ENCODE peak calls at places on chromosomes 3 and 15, in six cellular contexts. G is left lung, J is IMR-90, P is ovary, M is tibial nerve, D is lung. Z is an unnamed sample.
A peak's percentile ranks its signal among the peaks of the same experiment; 100 is the strongest.

GRCh38 chr3:42387802-42388651 is 22.4 kb downstream of the LYZL4 start:
- DNase-seq in D (no peak), M (no peak), G (no peak), P (no peak), J (no peak), Z (no peak)

GRCh38 chr3:107063351-107063750 is 313.9 kb upstream of the CCDC54 start:
- DNase-seq in J (peak; percentile 22), D (no peak), M (no peak), P (no peak), G (no peak), Z (no peak)

GRCh38 chr3:170961616-170962400 is 53.4 kb upstream of the EIF5A2 start:
- DNase-seq in D (no peak), M (peak; percentile 42), G (no peak), P (no peak), J (peak; percentile 54), Z (no peak)

GRCh38 chr15:74907277-74907870 is 723 bp upstream of the FAM219B start:
- DNase-seq in D (no peak), J (no peak), M (no peak), G (no peak), P (no peak), Z (peak; percentile 43)

GRCh38 chr3:16464499-16465150 is 48.9 kb downstream of the RFTN1 start:
- DNase-seq in M (no peak), D (no peak), P (no peak), J (peak; percentile 29), G (no peak), Z (no peak)

GRCh38 chr3:45194791-45195190 is 31.3 kb downstream of the TMEM158 start:
- DNase-seq in G (no peak), P (no peak), M (no peak), J (no peak), D (no peak), Z (no peak)

GRCh38 chr3:188720636-188721035 is 451.1 kb upstream of the TPRG1 start:
- DNase-seq in J (peak; percentile 44), G (no peak), D (no peak), P (no peak), M (no peak), Z (no peak)

GRCh38 chr15:29088666-29089065 is 181.0 kb downstream of the NSMCE3 start:
- DNase-seq in J (no peak), P (no peak), M (no peak), D (no peak), G (no peak), Z (no peak)

GRCh38 chr3:172467170-172467824 is 19.0 kb upstream of the GHSR start:
- DNase-seq in P (no peak), D (no peak), J (peak; percentile 66), G (no peak), M (no peak), Z (no peak)

GRCh38 chr15:52682776-52683175 is 3.6 kb upstream of the ATOSA start:
- DNase-seq in M (no peak), P (no peak), D (no peak), J (no peak), G (no peak), Z (no peak)

GRCh38 chr3:43289401-43289800 is 3.1 kb downstream of the SNRK start:
- DNase-seq in D (no peak), P (no peak), G (no peak), J (no peak), M (no peak), Z (no peak)

GRCh38 chr3:161305095-161305991 is 66.0 kb downstream of the SPTSSB start:
- DNase-seq in P (no peak), M (no peak), G (no peak), D (no peak), J (peak; percentile 27), Z (no peak)

GRCh38 chr15:58423858-58424608 is 7.8 kb upstream of the LIPC start:
- DNase-seq in M (no peak), G (no peak), J (peak; percentile 42), D (no peak), P (no peak), Z (no peak)

GRCh38 chr15:91338763-91339162 is 238.7 kb downstream of the SV2B start:
- DNase-seq in M (no peak), G (no peak), J (peak; percentile 40), P (no peak), D (no peak), Z (no peak)

GRCh38 chr3:56849698-56850097 is 47.9 kb upstream of the ARHGEF3 start:
- DNase-seq in G (no peak), D (no peak), M (no peak), J (no peak), P (no peak), Z (no peak)
- H3K27ac ChIP-seq in G (no peak overlapping the region), D (no peak overlapping the region), M (no peak overlapping the region), J (no peak overlapping the region), P (no peak overlapping the region), Z (peak overlapping the region; percentile 24)

GRCh38 chr3:13242364-13242737 is 169.1 kb upstream of the IQSEC1 start:
- DNase-seq in P (no peak), J (no peak), D (no peak), M (no peak), G (no peak), Z (no peak)
- H3K4me1 ChIP-seq in P (no peaks in the 10 kb centered on the region), J (no peaks in the 10 kb centered on the region), D (no peaks in the 10 kb centered on the region), M (no peaks in the 10 kb centered on the region), G (no peaks in the 10 kb centered on the region), Z (no peaks in the 10 kb centered on the region)

DNA sequence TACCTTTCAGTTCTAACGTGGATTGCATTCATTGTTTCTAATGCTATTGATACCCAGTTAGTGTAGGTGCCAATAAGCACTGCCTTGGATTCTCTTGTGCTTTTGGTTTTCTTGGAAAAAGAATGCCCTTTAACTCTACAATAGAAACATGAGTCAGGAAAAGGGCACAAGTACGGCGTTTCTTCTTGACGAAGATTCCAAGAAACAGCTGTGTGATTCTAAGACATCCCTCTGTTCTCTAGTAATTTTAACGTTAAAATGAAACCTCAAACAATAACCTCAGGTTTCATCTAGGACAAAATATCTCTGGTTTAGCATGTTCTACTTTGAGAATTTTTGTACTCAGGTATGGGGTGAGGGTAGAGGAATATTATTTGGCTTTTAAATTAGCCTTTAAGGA is 540.5 kb upstream of the ATP11B start:
- DNase-seq in J (no peak), D (no peak), P (no peak), G (no peak), M (no peak), Z (no peak)
- TF ChIP-seq CTCF in J (no peak), D (no peak), P (no peak), G (no peak), M (no peak), Z (no peak)

DNA sequence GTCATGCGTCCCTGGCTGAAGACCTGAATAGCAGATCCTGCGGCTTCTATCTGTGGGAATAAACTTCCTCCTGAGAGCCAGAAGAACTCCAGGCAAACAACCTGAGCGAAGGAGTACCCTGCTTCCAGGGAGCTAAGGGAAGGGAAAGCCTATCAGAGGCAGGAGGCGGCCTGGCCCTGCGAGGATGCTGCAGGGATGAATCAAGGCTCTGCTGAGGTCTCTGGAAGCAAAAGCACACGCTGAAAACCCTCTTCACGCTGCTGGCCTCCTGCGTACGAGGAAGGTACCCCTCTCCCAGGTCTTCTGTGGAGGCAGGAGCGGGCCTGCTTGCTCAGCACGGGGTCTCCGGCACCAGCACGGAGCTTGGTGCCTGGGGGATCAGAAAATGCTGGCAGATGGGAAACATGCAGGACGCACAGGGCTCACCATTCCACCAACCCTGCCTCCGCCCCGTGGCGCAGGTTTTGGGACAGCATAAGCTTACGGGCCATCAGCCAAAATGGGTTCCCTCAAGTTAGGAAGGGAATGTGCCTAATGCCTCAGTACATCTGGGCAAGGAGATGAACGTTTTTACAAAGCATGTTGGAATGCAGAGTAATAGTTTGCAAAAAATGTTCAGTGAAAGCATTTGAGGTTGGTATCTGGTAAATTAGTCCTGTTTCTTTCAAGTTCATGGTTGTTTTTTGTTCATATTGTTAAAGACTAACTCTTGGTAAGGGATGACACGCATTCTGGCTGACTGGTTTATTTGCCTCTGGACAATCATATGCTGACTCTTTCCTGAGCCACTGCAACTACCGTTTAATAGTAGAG is 72.3 kb downstream of the CHSY1 start:
- DNase-seq in D (no peak), M (no peak), G (no peak), J (peak; percentile 74), P (no peak), Z (no peak)
- H3K27ac ChIP-seq in D (peak overlapping the region; percentile 40), M (no peak overlapping the region), G (no peak overlapping the region), J (peak overlapping the region; percentile 43), P (no peak overlapping the region), Z (peak overlapping the region; percentile 3)

GRCh38 chr15:65413760-65414144 is 9.0 kb downstream of the IGDCC4 start:
- DNase-seq in M (no peak), G (no peak), P (no peak), J (no peak), D (no peak), Z (no peak)
- H3K4me1 ChIP-seq in M (no peaks in the 10 kb centered on the region), G (peaks cover under 1% of the 10 kb centered on the region), P (peaks cover 17% of the 10 kb centered on the region), J (peaks cover 16% of the 10 kb centered on the region), D (no peaks in the 10 kb centered on the region), Z (peaks cover 28% of the 10 kb centered on the region)

GRCh38 chr3:116139607-116140006 is 305.7 kb downstream of the LSAMP start:
- DNase-seq in M (no peak), D (no peak), J (peak; percentile 26), P (no peak), G (no peak), Z (no peak)

GRCh38 chr3:116145613-116146012 is 299.7 kb downstream of the LSAMP start:
- DNase-seq in G (no peak), J (no peak), M (no peak), P (no peak), D (no peak), Z (no peak)

GRCh38 chr3:116141724-116142123 is 303.6 kb downstream of the LSAMP start:
- DNase-seq in G (no peak), J (peak; percentile 13), P (no peak), D (no peak), M (no peak), Z (no peak)

GRCh38 chr3:116135462-116135861 is 309.8 kb downstream of the LSAMP start:
- DNase-seq in D (no peak), G (peak; percentile 34), P (no peak), J (peak; percentile 59), M (no peak), Z (peak; percentile 34)

GRCh38 chr3:116140100-116140689 is 305.1 kb downstream of the LSAMP start:
- DNase-seq in G (no peak), P (no peak), J (peak; percentile 47), M (no peak), D (no peak), Z (no peak)
- TF ChIP-seq CTCF in G (peak; percentile 80), P (no peak), J (peak; percentile 79), M (peak; percentile 89), D (peak; percentile 50), Z (peak; percentile 74)

GRCh38 chr15:67148196-67148701 is 82.8 kb downstream of the SMAD3 start:
- DNase-seq in M (no peak), G (no peak), J (peak; percentile 74), D (peak; percentile 56), P (no peak), Z (no peak)
- H3K27ac ChIP-seq in M (no peak overlapping the region), G (peak overlapping the region; percentile 2), J (peak overlapping the region; percentile 93), D (peak overlapping the region; percentile 79), P (no peak overlapping the region), Z (peak overlapping the region; percentile 84)

DNA sequence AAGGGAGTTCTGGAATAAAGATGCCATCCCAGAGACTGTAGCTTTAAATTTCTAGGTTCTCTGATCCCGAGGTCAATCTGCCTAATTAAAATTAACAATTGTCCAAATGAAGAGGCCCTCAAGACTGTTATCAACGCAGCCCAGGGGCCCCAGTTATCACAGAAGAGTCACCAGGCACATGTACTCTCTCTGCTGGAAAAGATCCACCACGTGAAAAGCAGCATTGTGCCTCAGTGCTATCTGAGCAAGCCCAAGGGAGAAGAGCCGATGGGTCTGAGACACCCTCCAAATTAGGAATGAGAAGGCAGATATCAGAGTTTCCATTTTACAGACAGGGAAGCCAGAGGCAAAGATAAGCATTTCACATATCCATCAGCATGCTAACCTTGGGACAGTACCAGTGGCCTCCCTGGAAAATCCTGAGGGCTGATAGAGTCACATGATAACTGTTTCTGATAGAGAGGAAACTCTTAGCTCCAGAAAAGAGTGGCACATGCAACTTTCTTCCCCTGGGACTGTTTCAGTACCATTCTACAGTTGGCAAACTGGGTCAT is 55.5 kb downstream of the ITGB5 start:
- DNase-seq in P (no peak), D (no peak), M (no peak), J (no peak), G (no peak), Z (no peak)
- H3K4me1 ChIP-seq in P (peaks cover 19% of the 10 kb centered on the region), D (peaks cover 24% of the 10 kb centered on the region), M (no peaks in the 10 kb centered on the region), J (peaks cover 32% of the 10 kb centered on the region), G (peaks cover 58% of the 10 kb centered on the region), Z (peaks cover 80% of the 10 kb centered on the region)

Z was measured in left ventricle myocardium inferior.